ENCODE peak calls at places on chromosomes 5 and 9, in five cellular contexts. W is uterus, P is spleen, F is breast epithelium, H is ovary. Q is an unnamed sample. For H3K36me3, the result is how much of the 10 kb centered on the place peaks cover.

GRCh38 chr9:101486693-101487442 is 46.8 kb upstream of the RNF20 start:
- DNase-seq in H (peak), P (peak), F (no peak), W (peak), Q (peak)

GRCh38 chr5:131430794-131431193 is 166.9 kb downstream of the CDC42SE2 start:
- DNase-seq in W (no peak), H (no peak), F (no peak), P (no peak), Q (no peak)

GRCh38 chr9:21331676-21332402 is 3.4 kb downstream of the KLHL9 start:
- DNase-seq in F (no peak), H (no peak), P (no peak), W (no peak), Q (no peak)

GRCh38 chr5:131867524-131867923 is 70.7 kb upstream of the FNIP1 start:
- DNase-seq in H (no peak), W (no peak), F (no peak), P (no peak), Q (no peak)

GRCh38 chr5:59656351-59657254 is 236.9 kb downstream of the PDE4D start:
- DNase-seq in P (no peak), H (no peak), F (no peak), W (no peak), Q (no peak)

GRCh38 chr5:6822556-6823343 is 109.5 kb downstream of the TENT4A start:
- DNase-seq in P (no peak), F (no peak), W (no peak), H (no peak), Q (no peak)

GRCh38 chr5:58156977-58157701 is 302.7 kb downstream of the PLK2 start:
- DNase-seq in H (no peak), F (no peak), P (no peak), W (no peak), Q (no peak)

GRCh38 chr9:105244996-105245719 is 707 bp downstream of the SLC44A1 start:
- DNase-seq in P (peak), F (peak), W (peak), H (peak), Q (peak)

GRCh38 chr5:56270568-56271392 is 37.6 kb upstream of the ANKRD55 start:
- DNase-seq in F (peak), W (peak), H (peak), P (peak), Q (peak)

GRCh38 chr5:60463179-60463868 is 236.6 kb downstream of the DEPDC1B start:
- DNase-seq in H (no peak), W (no peak), F (no peak), P (no peak), Q (no peak)

GRCh38 chr9:37486256-37486615 is 488 bp downstream of the POLR1E start:
- DNase-seq in W (no peak), P (no peak), F (no peak), H (no peak), Q (no peak)

GRCh38 chr9:130732793-130733221 is 39.2 kb downstream of the EXOSC2 start:
- DNase-seq in F (no peak), P (no peak), W (no peak), H (no peak), Q (no peak)

GRCh38 chr5:42951847-42952411 is 88.2 kb downstream of the ANXA2R start:
- DNase-seq in F (no peak), P (peak), H (peak), W (peak), Q (no peak)

GRCh38 chr9:98503867-98504800 is 204.6 kb downstream of the GABBR2 start:
- DNase-seq in F (no peak), W (no peak), H (no peak), P (no peak), Q (no peak)

GRCh38 chr5:81755320-81755719 is 4.4 kb upstream of the SSBP2 start:
- DNase-seq in F (no peak), H (peak), W (peak), P (no peak), Q (peak)

GRCh38 chr5:91072891-91073290 is 310.2 kb downstream of the ARRDC3 start:
- DNase-seq in H (no peak), F (no peak), P (no peak), W (no peak), Q (no peak)

GRCh38 chr5:33894566-33894965 is 2.8 kb upstream of the ADAMTS12 start:
- DNase-seq in F (no peak), P (no peak), H (no peak), W (no peak), Q (no peak)

GRCh38 chr5:149404746-149405549 is 25.9 kb upstream of the IL17B start:
- DNase-seq in H (no peak), W (no peak), P (no peak), F (no peak), Q (no peak)

GRCh38 chr5:153831976-153832375 is 206.7 kb downstream of the FAM114A2 start:
- DNase-seq in P (no peak), F (no peak), H (no peak), W (no peak), Q (no peak)

GRCh38 chr9:129341197-129341990 is 163.3 kb upstream of the IER5L start:
- DNase-seq in P (no peak), H (no peak), F (no peak), W (peak), Q (no peak)

GRCh38 chr5:77083088-77083487 is 4.0 kb downstream of the ZBED3 start:
- DNase-seq in F (no peak), H (no peak), W (no peak), P (no peak), Q (no peak)

GRCh38 chr5:76701298-76701697 is 14.6 kb upstream of the F2R start:
- DNase-seq in F (no peak), P (no peak), W (no peak), H (no peak), Q (peak)

GRCh38 chr9:100578610-100579009 is 731 bp downstream of the CAVIN4 start:
- DNase-seq in P (no peak), F (no peak), W (no peak), H (no peak), Q (no peak)

GRCh38 chr9:90044710-90045151 is 439.9 kb downstream of the GADD45G start:
- DNase-seq in W (no peak), P (no peak), H (no peak), F (no peak), Q (peak)

GRCh38 chr5:62791059-62791458 is 212.4 kb downstream of the LRRC70 start:
- DNase-seq in P (no peak), W (no peak), F (no peak), H (no peak), Q (no peak)

GRCh38 chr5:37918420-37918819 is 78.6 kb upstream of the GDNF start:
- DNase-seq in H (peak), P (no peak), F (no peak), W (no peak), Q (peak)

GRCh38 chr5:147455321-147455720 is 54.5 kb downstream of the DPYSL3 start:
- DNase-seq in W (peak), P (no peak), F (no peak), H (peak), Q (no peak)

GRCh38 chr5:78537406-78537805 is 111.2 kb downstream of the LHFPL2 start:
- DNase-seq in W (no peak), P (no peak), H (no peak), F (no peak), Q (no peak)

GRCh38 chr5:78538240-78538850 is 110.2 kb downstream of the LHFPL2 start:
- DNase-seq in H (no peak), W (no peak), P (no peak), F (no peak), Q (no peak)

GRCh38 chr5:78536797-78537196 is 111.8 kb downstream of the LHFPL2 start:
- DNase-seq in F (no peak), P (no peak), W (no peak), H (no peak), Q (no peak)

GRCh38 chr5:78540335-78541057 is 108.1 kb downstream of the LHFPL2 start:
- DNase-seq in F (no peak), W (no peak), H (no peak), P (no peak), Q (no peak)

DNA sequence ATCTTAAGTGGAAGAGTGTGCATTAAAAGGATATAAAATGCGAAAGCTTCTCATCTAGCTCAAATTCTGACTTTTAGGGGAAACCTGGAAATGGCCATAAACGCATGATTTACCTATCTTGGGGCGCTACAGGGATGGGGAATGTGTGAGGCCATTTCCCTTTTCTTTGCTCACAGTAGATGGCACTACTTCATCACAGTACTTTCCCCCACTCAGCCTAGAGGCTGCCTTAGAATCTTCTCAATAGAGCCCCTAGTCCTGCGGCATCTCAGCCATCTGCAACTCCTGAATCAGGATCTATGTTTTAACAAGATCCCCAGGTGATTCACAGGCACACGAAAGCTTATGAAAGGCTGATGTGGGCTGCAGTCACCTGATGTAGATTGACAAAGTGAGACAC is 110.8 kb downstream of the LHFPL2 start:
- DNase-seq in P (no peak), W (no peak), H (no peak), F (no peak), Q (no peak)
- H3K36me3 ChIP-seq in P (under half), W (under half), H (under half), F (under half), Q (under half)

GRCh38 chr9:127826253-127826913 is 23.7 kb downstream of the FPGS start:
- DNase-seq in P (no peak), H (peak), W (no peak), F (no peak), Q (no peak)
- TF ChIP-seq POLR2A in P (no peak), H (no peak), W (no peak), F (no peak), Q (no peak)

DNA sequence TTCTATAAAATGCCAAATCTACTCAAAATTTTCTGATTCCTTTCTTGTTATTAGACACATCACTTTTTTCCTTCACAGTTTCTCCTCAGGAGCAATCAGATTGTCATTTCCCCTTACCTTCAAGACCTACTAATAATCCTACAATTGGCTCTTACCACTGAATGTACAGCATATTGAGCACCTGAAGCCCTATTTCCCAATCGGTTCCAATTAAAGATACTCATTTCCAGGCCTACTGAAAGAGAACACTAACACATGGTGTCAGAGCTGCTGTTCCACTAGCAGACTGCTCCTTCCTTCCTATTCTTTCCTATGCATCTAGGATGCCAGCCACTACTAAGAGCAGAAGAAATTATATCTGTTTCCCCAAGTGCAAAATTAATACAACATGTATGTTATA is 34.6 kb downstream of the SKIC3 start:
- DNase-seq in H (no peak), F (no peak), P (no peak), W (no peak), Q (no peak)
- H3K36me3 ChIP-seq in H (under half), F (under half), P (under half), W (under half), Q (half or more)

DNA sequence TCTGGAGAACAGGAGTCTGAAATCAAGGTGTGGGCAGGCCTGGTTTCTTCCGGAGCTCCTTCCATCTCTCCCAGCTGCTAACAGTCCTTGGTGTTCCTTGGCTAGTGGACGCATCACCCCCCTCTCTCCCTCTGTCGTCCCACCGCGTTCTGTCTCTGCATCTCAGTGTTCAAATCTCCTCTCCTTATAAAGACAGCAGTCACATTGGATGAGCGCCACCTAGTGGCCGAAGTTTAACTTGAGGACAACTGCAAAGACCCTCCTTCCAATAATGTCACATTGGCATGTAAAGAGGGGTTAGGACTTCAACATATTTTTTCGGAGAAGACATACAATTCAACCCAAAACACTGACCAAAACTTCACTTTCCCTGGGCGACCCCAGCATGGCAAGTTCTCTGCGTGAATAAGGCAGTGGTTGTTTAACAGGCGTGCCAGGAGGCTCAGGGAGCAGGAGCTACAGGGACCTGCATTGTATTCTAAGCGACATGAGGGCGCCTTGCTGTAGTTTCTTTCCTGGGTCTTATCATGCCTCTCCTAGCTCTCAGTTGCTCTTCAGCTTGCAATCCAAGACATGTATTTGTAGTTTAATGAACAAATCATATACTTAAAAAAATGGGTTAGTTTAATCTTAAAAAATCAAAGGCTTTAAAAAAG is 27.9 kb upstream of the BASP1 start:
- DNase-seq in P (peak), W (peak), F (peak), H (peak), Q (peak)
- TF ChIP-seq POLR2A in P (no peak), W (no peak), F (no peak), H (no peak), Q (no peak)

DNA sequence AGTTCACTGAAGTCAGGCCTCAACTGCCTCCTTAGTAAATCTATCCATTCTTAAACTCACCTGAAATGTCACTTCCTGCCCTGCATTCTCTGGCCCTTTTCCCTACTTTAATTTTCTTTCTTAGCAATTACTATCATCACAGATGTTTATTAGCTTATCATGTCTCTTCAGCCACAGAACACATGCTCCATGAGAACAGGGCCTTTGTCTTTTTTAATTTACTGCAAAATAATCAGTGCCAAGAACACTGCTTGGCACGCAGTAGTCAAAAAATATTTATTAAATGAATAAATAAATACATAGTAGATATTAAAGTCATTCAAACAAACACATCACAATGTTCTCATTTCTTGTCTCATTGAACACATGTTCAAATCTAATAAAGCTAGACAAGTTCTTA is 46.2 kb downstream of the SKIC3 start:
- DNase-seq in W (no peak), P (no peak), F (no peak), H (no peak), Q (no peak)
- H3K36me3 ChIP-seq in W (under half), P (under half), F (under half), H (under half), Q (under half)

DNA sequence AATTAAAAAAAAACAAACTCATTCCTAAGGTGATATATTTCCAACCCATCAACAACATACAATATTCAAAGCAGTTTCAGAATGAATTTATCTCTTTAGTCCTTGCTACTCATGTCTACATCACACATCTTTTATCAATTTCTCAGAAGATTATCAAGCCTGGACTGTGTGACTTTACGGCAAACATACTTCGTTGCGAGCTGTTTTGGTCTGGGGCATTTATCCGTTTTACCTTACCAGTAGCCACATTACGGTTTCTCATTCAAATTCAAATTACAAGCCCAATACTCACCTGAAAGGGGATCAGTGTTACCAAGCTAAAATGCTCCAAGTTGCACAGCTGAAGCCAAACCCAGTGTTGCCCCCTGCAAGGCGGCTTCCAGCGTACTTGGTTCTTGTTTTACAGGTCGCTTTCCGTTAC is 1.9 kb downstream of the HNRNPH1 start:
- DNase-seq in W (no peak), F (no peak), H (no peak), P (peak), Q (no peak)
- TF ChIP-seq POLR2A in W (no peak), F (no peak), H (no peak), P (no peak), Q (no peak)

DNA sequence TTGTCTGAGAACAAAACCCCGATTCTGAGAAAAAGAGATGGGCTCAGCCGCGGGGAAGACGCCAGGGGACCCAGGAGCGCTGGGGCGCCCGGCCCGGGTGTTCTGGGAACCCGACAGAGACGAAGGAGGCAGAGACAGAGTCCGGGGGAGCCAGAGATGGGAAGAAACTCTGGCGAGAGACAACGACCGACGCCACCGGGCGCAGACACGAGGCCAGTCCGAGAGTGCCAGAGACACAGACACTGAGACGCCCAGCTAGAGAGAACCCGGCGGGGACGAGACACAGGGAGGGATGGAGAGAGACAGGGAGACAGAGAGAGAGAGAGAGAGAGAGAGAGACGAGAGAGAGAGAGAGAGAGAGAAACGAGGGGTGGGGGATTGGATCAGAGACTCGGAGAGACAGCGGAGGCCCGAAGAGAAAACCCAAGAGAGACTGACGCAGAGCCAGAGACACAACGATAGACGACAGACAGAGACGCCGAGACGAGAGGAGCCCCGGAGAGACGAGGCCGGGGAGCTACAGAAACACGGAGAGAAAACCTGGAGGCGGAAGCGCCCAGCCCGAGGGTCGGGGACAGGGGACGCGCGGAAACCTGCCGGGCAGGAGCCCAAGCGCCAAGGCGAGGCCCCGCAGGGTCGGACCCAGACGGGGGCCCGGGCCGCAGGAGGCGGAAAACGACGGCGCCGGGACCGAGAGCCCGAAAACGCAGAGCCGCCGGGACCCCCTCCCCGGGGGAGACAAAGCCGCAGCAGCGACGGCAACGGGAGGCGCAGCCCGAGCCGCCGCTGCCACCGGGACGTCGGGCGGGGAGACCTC is 3.3 kb downstream of the NR5A1 start:
- DNase-seq in F (no peak), H (peak), P (peak), W (no peak), Q (no peak)
- H3K36me3 ChIP-seq in F (under half), H (under half), P (under half), W (under half), Q (under half)

GRCh38 chr9:128162215-128163026 is 2.4 kb downstream of the BBLN start:
- DNase-seq in F (no peak), P (peak), H (no peak), W (peak), Q (peak)

GRCh38 chr9:128160603-128160987 is 530 bp downstream of the BBLN start:
- DNase-seq in H (no peak), F (no peak), P (no peak), W (no peak), Q (peak)

GRCh38 chr9:128159073-128159783 is 837 bp upstream of the BBLN start:
- DNase-seq in F (no peak), H (peak), W (peak), P (no peak), Q (no peak)

GRCh38 chr9:128163027-128163515 is 3.0 kb downstream of the BBLN start:
- DNase-seq in P (peak), H (no peak), W (no peak), F (no peak), Q (no peak)

DNA sequence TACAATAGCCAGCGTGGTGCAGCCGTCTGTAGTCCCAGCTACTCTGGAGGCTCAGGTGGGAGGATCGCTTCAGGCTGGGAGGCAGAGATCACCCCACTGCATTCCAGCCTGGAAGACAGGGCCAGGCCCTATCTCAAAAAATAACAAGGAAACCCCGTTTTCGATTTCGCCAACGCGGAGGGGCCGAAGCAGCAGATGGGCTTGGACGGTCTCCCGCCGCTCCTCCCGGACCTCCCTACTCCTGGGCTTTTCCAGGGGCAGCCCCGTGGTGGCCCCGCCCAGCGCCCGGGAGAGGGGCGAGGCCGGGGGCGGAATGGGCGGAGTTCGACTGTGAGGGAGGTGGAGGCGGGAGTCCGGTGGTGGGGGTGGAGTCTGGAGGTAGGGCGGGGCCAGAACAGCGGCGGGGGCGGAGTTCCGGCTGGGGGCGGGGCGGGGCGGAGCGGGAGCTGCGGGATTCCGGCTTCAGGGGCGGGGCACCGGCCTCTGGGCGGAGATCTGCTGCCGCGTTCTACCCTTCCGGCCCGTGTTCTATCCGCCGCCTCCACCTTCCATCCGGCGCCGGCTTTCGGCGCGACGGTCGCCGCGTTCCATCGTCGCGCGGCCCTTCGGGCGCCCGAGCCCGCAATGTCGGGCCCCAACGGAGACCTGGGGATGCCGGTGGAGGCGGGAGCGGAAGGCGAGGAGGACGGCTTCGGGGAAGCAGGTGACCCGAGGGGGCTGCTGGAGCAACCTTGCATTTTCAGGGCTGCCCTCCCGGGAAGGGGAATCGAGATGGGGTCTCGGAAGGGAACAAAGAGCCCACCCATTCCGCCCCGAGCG is at the start of gene BBLN:
- DNase-seq in P (peak), H (peak), W (peak), F (peak), Q (peak)
- TF ChIP-seq POLR2A in P (peak), H (peak), W (peak), F (peak), Q (peak)

Q was measured in adrenal gland.